ENCODE peak calls at places on chromosome 9, in five cellular contexts. T is Panc1, V is body of pancreas, P is uterus, A is RWPE2. H is an unnamed sample.

GRCh38 chr9:78212868-78213267 is 23.0 kb upstream of the CEP78 start:
- DNase-seq in A (no peak), V (no peak), P (no peak), T (no peak), H (no peak)

GRCh38 chr9:112002847-112003457 is 106.3 kb downstream of the UGCG start:
- DNase-seq in P (no peak), T (no peak), A (no peak), V (no peak), H (peak)

GRCh38 chr9:136036050-136036449 is 59.0 kb downstream of the NACC2 start:
- DNase-seq in T (no peak), P (no peak), V (no peak), A (no peak), H (peak)

GRCh38 chr9:130095872-130096271 is 42.2 kb downstream of the GPR107 start:
- DNase-seq in A (no peak), T (no peak), P (no peak), V (no peak), H (no peak)

GRCh38 chr9:136009516-136009915 is 48.3 kb upstream of the UBAC1 start:
- DNase-seq in V (no peak), P (no peak), A (no peak), T (no peak), H (no peak)

GRCh38 chr9:81690251-81690851 is 1.0 kb upstream of the TLE1 start:
- DNase-seq in T (no peak), A (no peak), V (peak), P (peak), H (peak)

GRCh38 chr9:13213337-13213736 is 66.2 kb downstream of the MPDZ start:
- DNase-seq in A (no peak), P (no peak), T (no peak), V (no peak), H (no peak)

GRCh38 chr9:14846871-14847311 is 63.3 kb downstream of the FREM1 start:
- DNase-seq in P (peak), T (peak), V (peak), A (no peak), H (peak)

GRCh38 chr9:36566813-36567217 is 5.9 kb upstream of the MELK start:
- DNase-seq in P (no peak), T (no peak), A (no peak), V (peak), H (no peak)
- H3K27ac ChIP-seq in P (no peak), T (peak), A (no peak), V (no peak), H (no peak)

GRCh38 chr9:77019010-77019809 is at the start of gene FOXB2:
- DNase-seq in T (no peak), A (no peak), V (no peak), P (no peak), H (peak)
- H3K4me3 ChIP-seq in T (no peak), A (no peak), V (no peak), P (no peak), H (peak)

GRCh38 chr9:37990404-37991015 is 78.5 kb downstream of the SHB start:
- DNase-seq in V (no peak), T (no peak), A (no peak), P (no peak), H (no peak)
- H3K27ac ChIP-seq in V (no peak), T (no peak), A (no peak), P (peak), H (no peak)

GRCh38 chr9:35495984-35496383 is 6.1 kb downstream of the RUSC2 start:
- DNase-seq in V (no peak), P (no peak), A (no peak), T (no peak), H (no peak)
- H3K4me3 ChIP-seq in V (no peak), P (no peak), A (no peak), T (no peak), H (no peak)

DNA sequence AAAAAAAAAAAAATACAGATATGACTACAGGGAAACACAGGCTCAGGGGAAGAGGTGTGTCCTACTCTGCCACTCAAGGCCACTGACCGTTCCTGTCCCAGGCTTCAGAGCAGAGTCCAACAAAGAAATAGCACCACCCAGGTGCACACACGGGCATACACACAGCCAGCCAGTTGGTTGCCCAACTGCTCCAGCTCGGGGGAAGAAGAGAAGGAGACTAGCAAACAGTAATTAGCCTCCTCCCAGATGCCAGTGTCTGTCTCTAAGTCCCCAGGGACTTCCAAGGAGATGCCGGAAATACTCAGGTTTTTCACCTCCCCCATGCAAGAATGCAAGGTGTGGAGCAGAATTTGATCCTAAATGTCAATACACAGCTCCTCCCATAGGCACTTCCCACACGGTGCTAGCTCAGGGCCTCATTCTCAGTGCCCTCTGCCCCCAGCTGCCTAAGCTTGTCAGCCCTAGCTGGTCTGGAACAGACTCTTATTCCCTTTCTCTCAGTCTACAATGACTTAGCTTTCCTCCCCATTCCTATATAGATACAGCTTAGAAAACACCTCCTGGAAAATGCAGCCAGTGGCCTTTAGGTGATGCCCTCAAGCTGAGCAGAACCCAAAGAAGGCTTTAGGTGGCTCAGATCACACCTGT is 1.7 kb downstream of the MYORG start:
- DNase-seq in P (no peak), A (no peak), T (no peak), V (peak), H (peak)
- H3K27ac ChIP-seq in P (no peak), A (peak), T (no peak), V (peak), H (no peak)

DNA sequence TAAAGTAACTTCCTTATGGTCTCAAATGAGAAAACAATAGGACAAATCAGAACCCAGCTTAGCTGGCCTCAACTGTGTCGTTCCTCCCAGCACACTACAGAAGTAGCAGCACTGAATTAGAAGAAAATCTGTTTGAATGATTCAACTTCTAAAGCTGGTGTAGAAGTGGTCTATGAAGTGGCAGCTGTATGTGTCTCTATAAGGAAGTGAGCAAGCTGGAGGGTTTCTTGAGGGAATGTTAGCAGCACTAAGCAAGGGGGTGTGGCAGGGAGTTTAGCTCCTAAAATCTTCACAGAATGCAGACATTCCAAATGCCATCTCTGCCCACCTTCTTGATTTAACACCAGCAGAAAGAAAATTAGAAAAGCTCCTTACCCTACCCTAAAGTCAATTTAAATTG is 4.1 kb downstream of the KLF9 start:
- DNase-seq in A (no peak), V (no peak), T (no peak), P (no peak), H (no peak)
- H3K4me3 ChIP-seq in A (peak), V (no peak), T (no peak), P (peak), H (no peak)

GRCh38 chr9:91074866-91075265 is 273.2 kb downstream of the SYK start:
- DNase-seq in A (no peak), T (no peak), P (no peak), V (no peak), H (no peak)
- H3K27ac ChIP-seq in A (no peak), T (no peak), P (peak), V (no peak), H (no peak)

H was measured in endodermal cell.